ENCODE peak calls at places on chromosomes 2 and 18, in eight cellular contexts. One of them, this sample, is unnamed.

GRCh38 chr2:229153307-229153706 is 117.8 kb downstream of the PID1 start:
- DNase-seq in T-helper 9 cell: no peak
- DNase-seq in amniotic stem cell: no peak
- DNase-seq in memory B cell: no peak
- DNase-seq in heart left ventricle: no peak
- DNase-seq in NAMALWA: no peak
- DNase-seq in activated CD4-positive, alpha-beta T cell treated with anti-CD3 and anti-CD28 coated beads for 48 hours: no peak
- DNase-seq in AG10803: no peak
- DNase-seq in this sample: no peak

GRCh38 chr18:50469380-50469781 is 90.5 kb upstream of the MAPK4 start:
- DNase-seq in memory B cell: no peak
- DNase-seq in T-helper 9 cell: no peak
- DNase-seq in AG10803: peak
- DNase-seq in NAMALWA: no peak
- DNase-seq in heart left ventricle: peak
- DNase-seq in activated CD4-positive, alpha-beta T cell treated with anti-CD3 and anti-CD28 coated beads for 48 hours: no peak
- DNase-seq in amniotic stem cell: no peak
- DNase-seq in this sample: no peak

GRCh38 chr18:79005653-79006052 is 26.0 kb downstream of the SALL3 start:
- DNase-seq in heart left ventricle: no peak
- DNase-seq in AG10803: no peak
- DNase-seq in amniotic stem cell: no peak
- DNase-seq in memory B cell: no peak
- DNase-seq in T-helper 9 cell: no peak
- DNase-seq in NAMALWA: no peak
- DNase-seq in activated CD4-positive, alpha-beta T cell treated with anti-CD3 and anti-CD28 coated beads for 48 hours: no peak
- DNase-seq in this sample: no peak

GRCh38 chr2:66434679-66435548 is at the start of gene MEIS1:
- DNase-seq in NAMALWA: peak
- DNase-seq in memory B cell: no peak
- DNase-seq in AG10803: peak
- DNase-seq in T-helper 9 cell: no peak
- DNase-seq in activated CD4-positive, alpha-beta T cell treated with anti-CD3 and anti-CD28 coated beads for 48 hours: peak
- DNase-seq in amniotic stem cell: peak
- DNase-seq in heart left ventricle: peak
- DNase-seq in this sample: peak

GRCh38 chr2:88697361-88698026 is 6.0 kb downstream of the RPIA start:
- DNase-seq in amniotic stem cell: no peak
- DNase-seq in T-helper 9 cell: no peak
- DNase-seq in activated CD4-positive, alpha-beta T cell treated with anti-CD3 and anti-CD28 coated beads for 48 hours: no peak
- DNase-seq in NAMALWA: no peak
- DNase-seq in memory B cell: no peak
- DNase-seq in heart left ventricle: no peak
- DNase-seq in AG10803: no peak
- DNase-seq in this sample: no peak

GRCh38 chr2:237695201-237695780 is 67.9 kb downstream of the LRRFIP1 start:
- DNase-seq in activated CD4-positive, alpha-beta T cell treated with anti-CD3 and anti-CD28 coated beads for 48 hours: no peak
- DNase-seq in NAMALWA: peak
- DNase-seq in memory B cell: no peak
- DNase-seq in AG10803: peak
- DNase-seq in T-helper 9 cell: no peak
- DNase-seq in heart left ventricle: no peak
- DNase-seq in amniotic stem cell: peak
- DNase-seq in this sample: no peak

GRCh38 chr2:105812180-105813044 is 67.7 kb downstream of the NCK2 start:
- DNase-seq in memory B cell: no peak
- DNase-seq in amniotic stem cell: no peak
- DNase-seq in heart left ventricle: peak
- DNase-seq in NAMALWA: no peak
- DNase-seq in AG10803: peak
- DNase-seq in T-helper 9 cell: no peak
- DNase-seq in activated CD4-positive, alpha-beta T cell treated with anti-CD3 and anti-CD28 coated beads for 48 hours: no peak
- DNase-seq in this sample: peak

GRCh38 chr2:74461187-74462053 is 3.2 kb downstream of the WBP1 start:
- DNase-seq in activated CD4-positive, alpha-beta T cell treated with anti-CD3 and anti-CD28 coated beads for 48 hours: peak
- DNase-seq in AG10803: no peak
- DNase-seq in NAMALWA: peak
- DNase-seq in heart left ventricle: no peak
- DNase-seq in amniotic stem cell: no peak
- DNase-seq in T-helper 9 cell: no peak
- DNase-seq in memory B cell: no peak
- DNase-seq in this sample: no peak

GRCh38 chr2:85971369-85971768 is 82.6 kb upstream of the ST3GAL5 start:
- DNase-seq in activated CD4-positive, alpha-beta T cell treated with anti-CD3 and anti-CD28 coated beads for 48 hours: no peak
- DNase-seq in NAMALWA: no peak
- DNase-seq in T-helper 9 cell: no peak
- DNase-seq in heart left ventricle: no peak
- DNase-seq in AG10803: peak
- DNase-seq in amniotic stem cell: peak
- DNase-seq in memory B cell: no peak
- DNase-seq in this sample: no peak

This sample was measured in GM13976.